ENCODE peak calls at places on chromosomes 11 and 22, in five cellular contexts. One of them, this sample, is unnamed.

GRCh38 chr22:45832959-45833580 is 143.9 kb downstream of the WNT7B start:
- DNase-seq in adrenal gland: no peak
- DNase-seq in activated CD4-positive, alpha-beta T cell treated with anti-CD3 and anti-CD28 coated beads, Interleukin-2, amount 10 ng/mL, durations not matched to agents 7 days and 5 days: no peak
- DNase-seq in AG04449: no peak
- DNase-seq in MCF 10A: no peak
- DNase-seq in this sample: no peak

GRCh38 chr11:15940462-15941205 is 415.7 kb downstream of the SOX6 start:
- DNase-seq in adrenal gland: no peak
- DNase-seq in activated CD4-positive, alpha-beta T cell treated with anti-CD3 and anti-CD28 coated beads, Interleukin-2, amount 10 ng/mL, durations not matched to agents 7 days and 5 days: no peak
- DNase-seq in AG04449: no peak
- DNase-seq in MCF 10A: no peak
- DNase-seq in this sample: no peak

GRCh38 chr11:36306888-36307287 is 10.8 kb downstream of the PRR5L start:
- DNase-seq in adrenal gland: no peak
- DNase-seq in activated CD4-positive, alpha-beta T cell treated with anti-CD3 and anti-CD28 coated beads, Interleukin-2, amount 10 ng/mL, durations not matched to agents 7 days and 5 days: peak
- DNase-seq in AG04449: no peak
- DNase-seq in MCF 10A: peak
- DNase-seq in this sample: peak

GRCh38 chr11:113531575-113532451 is 56.6 kb upstream of the DRD2 start:
- DNase-seq in adrenal gland: peak
- DNase-seq in activated CD4-positive, alpha-beta T cell treated with anti-CD3 and anti-CD28 coated beads, Interleukin-2, amount 10 ng/mL, durations not matched to agents 7 days and 5 days: no peak
- DNase-seq in AG04449: no peak
- DNase-seq in MCF 10A: no peak
- DNase-seq in this sample: peak

GRCh38 chr11:12885717-12886226 is 123.3 kb upstream of the RASSF10 start:
- DNase-seq in adrenal gland: no peak
- DNase-seq in activated CD4-positive, alpha-beta T cell treated with anti-CD3 and anti-CD28 coated beads, Interleukin-2, amount 10 ng/mL, durations not matched to agents 7 days and 5 days: no peak
- DNase-seq in AG04449: no peak
- DNase-seq in MCF 10A: no peak
- DNase-seq in this sample: no peak

GRCh38 chr22:38086001-38086845 is 2.2 kb upstream of the SLC16A8 start:
- DNase-seq in adrenal gland: no peak
- DNase-seq in activated CD4-positive, alpha-beta T cell treated with anti-CD3 and anti-CD28 coated beads, Interleukin-2, amount 10 ng/mL, durations not matched to agents 7 days and 5 days: no peak
- DNase-seq in AG04449: no peak
- DNase-seq in MCF 10A: no peak
- DNase-seq in this sample: no peak

GRCh38 chr11:71447791-71448256 is 369 bp downstream of the DHCR7 start:
- DNase-seq in adrenal gland: no peak
- DNase-seq in activated CD4-positive, alpha-beta T cell treated with anti-CD3 and anti-CD28 coated beads, Interleukin-2, amount 10 ng/mL, durations not matched to agents 7 days and 5 days: peak
- DNase-seq in AG04449: no peak
- DNase-seq in MCF 10A: no peak
- DNase-seq in this sample: peak

GRCh38 chr22:19292262-19293230 is 1.0 kb upstream of the CLTCL1 start:
- DNase-seq in adrenal gland: peak
- DNase-seq in activated CD4-positive, alpha-beta T cell treated with anti-CD3 and anti-CD28 coated beads, Interleukin-2, amount 10 ng/mL, durations not matched to agents 7 days and 5 days: no peak
- DNase-seq in AG04449: no peak
- DNase-seq in MCF 10A: peak
- DNase-seq in this sample: peak

This sample was measured in GM03348.